ENCODE peak calls at places on chromosomes 1 and 21, in six cellular contexts. U, J, E, Q, X and P are unnamed samples.

GRCh38 chr1:53340660-53341520 is 13.0 kb upstream of the LRP8 start:
- DNase-seq in U (no peak), J (no peak), E (no peak), Q (no peak), X (no peak), P (no peak)

GRCh38 chr1:95034506-95034905 is 38.2 kb downstream of the ALG14 start:
- DNase-seq in U (no peak), J (no peak), E (no peak), Q (no peak), X (no peak), P (no peak)

GRCh38 chr1:67463298-67463960 is 33.2 kb upstream of the SERBP1 start:
- DNase-seq in U (peak), J (no peak), E (no peak), Q (peak), X (no peak), P (peak)

GRCh38 chr1:154837679-154838171 is 32.4 kb downstream of the KCNN3 start:
- DNase-seq in U (no peak), J (no peak), E (peak), Q (no peak), X (no peak), P (no peak)

GRCh38 chr1:225651872-225652725 is 824 bp downstream of the ENAH start:
- DNase-seq in U (peak), J (peak), E (no peak), Q (no peak), X (peak), P (peak)

GRCh38 chr1:244322791-244323521 is 128.8 kb downstream of the ADSS2 start:
- DNase-seq in U (peak), J (peak), E (peak), Q (peak), X (peak), P (peak)

GRCh38 chr1:60984066-60984799 is 98.1 kb upstream of the NFIA start:
- DNase-seq in U (no peak), J (no peak), E (no peak), Q (peak), X (peak), P (peak)

GRCh38 chr1:185699874-185700273 is 34.3 kb upstream of the HMCN1 start:
- DNase-seq in U (peak), J (no peak), E (no peak), Q (no peak), X (no peak), P (no peak)

GRCh38 chr1:50266509-50266908 is 156.7 kb downstream of the DMRTA2 start:
- DNase-seq in U (no peak), J (no peak), E (no peak), Q (no peak), X (no peak), P (peak)

GRCh38 chr1:65045022-65045786 is 78.9 kb upstream of the JAK1 start:
- DNase-seq in U (no peak), J (no peak), E (no peak), Q (no peak), X (no peak), P (no peak)

GRCh38 chr21:25964009-25964408 is 206.6 kb downstream of the APP start:
- DNase-seq in U (no peak), J (no peak), E (no peak), Q (no peak), X (peak), P (peak)

GRCh38 chr1:64693406-64693805 is 51.5 kb upstream of the RAVER2 start:
- DNase-seq in U (no peak), J (no peak), E (no peak), Q (no peak), X (no peak), P (no peak)

GRCh38 chr1:234310460-234310817 is 62.8 kb upstream of the COA6 start:
- DNase-seq in U (no peak), J (no peak), E (no peak), Q (no peak), X (no peak), P (no peak)

GRCh38 chr1:234311414-234311813 is 61.8 kb upstream of the COA6 start:
- DNase-seq in U (no peak), J (no peak), E (no peak), Q (no peak), X (no peak), P (no peak)

GRCh38 chr1:234313171-234313570 is 60.1 kb upstream of the COA6 start:
- DNase-seq in U (no peak), J (no peak), E (no peak), Q (no peak), X (no peak), P (no peak)

GRCh38 chr1:234309243-234309597 is 64.0 kb upstream of the COA6 start:
- DNase-seq in U (no peak), J (no peak), E (no peak), Q (no peak), X (no peak), P (no peak)

GRCh38 chr1:234309598-234310459 is 63.4 kb upstream of the COA6 start:
- DNase-seq in U (peak), J (peak), E (peak), Q (peak), X (peak), P (peak)
- TF ChIP-seq CTCF in U (peak), J (peak), E (peak), Q (peak), X (peak), P (peak)

DNA sequence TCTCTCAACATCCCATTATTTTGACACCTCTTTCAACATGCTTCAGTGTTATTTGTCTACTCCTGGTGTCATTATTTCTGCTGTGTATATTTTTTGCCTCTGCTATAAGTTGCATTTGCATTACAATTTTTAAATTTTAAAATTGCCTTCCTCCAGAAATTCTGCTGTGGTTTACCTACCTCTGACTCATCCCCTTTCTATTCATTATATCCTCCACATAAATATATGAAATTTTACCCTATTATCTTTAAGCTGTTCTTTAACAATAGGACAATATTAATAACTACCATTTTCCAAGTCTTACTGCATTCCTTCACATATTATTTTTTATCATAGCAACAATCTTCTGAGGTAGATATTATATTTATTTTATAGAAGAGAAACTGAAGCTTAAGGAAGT is 178.1 kb upstream of the NRIP1 start:
- DNase-seq in U (no peak), J (no peak), E (no peak), Q (no peak), X (peak), P (no peak)
- H3K4me3 ChIP-seq in U (no peak), J (no peak), E (no peak), Q (no peak), X (no peak), P (no peak)

DNA sequence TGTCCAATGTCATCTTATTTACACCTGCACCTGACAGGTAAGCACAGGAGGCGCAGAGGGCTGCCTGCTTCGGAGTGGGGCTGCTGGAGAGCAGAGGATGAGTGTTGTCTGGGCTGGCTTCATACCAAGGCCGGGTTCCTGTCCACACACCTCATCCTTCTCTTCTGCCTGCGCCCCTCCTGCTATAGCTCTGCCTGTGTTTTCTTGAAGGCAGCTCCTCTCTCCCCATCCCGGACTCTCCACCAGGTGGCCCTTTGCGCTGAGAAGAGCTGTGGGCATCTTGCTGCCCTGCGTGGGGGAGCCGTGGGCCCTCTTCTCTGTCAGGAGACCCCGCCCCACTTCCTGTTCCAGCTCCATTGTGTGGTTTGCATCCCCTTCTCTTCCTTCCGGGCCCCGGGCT is 35.0 kb downstream of the ARHGEF10L start:
- DNase-seq in U (peak), J (no peak), E (no peak), Q (no peak), X (no peak), P (no peak)
- TF ChIP-seq CTCF in U (peak), J (no peak), E (no peak), Q (peak), X (peak), P (peak)

DNA sequence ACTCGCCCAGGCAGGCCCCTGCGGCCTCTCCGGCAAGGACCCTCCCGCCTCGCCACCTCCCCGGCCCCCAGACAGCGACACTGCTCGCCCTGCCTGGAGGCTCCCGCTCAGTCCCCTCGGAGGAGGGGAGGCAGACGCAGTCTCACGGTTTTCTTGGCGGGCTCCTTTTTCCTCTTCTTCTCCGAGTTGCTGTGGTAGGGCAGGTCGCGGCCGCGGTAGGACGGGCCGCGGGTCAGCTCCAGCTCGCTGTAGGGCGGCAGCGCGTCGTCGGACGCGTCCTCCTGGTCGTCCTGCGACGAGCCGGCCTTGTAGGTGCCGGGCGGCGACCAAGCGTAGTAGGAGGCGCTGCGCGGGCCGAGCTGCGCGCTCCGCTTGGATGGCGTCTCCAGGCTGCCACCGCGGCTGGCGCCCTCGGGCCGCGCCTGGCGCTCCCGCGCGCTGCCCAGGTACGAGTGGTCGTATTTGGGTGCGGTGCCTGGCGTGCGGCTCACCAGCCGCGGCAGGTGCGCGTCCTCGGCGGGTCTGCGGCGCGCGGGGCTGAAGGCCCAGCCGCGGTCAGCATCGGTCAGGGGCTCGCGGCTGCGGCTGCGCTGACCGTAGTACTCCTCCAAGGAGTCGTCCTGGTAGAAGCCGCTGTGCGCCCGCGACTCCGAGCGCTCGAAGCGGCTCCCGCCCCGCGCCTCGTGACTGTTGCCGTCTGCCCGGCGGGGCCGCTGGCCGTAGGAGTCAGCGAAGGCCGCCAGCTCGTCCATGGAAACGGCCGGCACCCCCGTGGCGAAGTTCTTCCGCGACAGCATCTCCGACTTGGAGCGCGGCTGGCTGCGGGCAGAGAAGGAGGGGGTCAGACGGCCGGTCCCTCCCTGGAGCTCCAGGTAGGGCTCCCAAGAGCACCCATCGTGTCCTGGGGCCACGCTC is 44.8 kb upstream of the TADA1 start:
- DNase-seq in U (peak), J (peak), E (no peak), Q (no peak), X (no peak), P (peak)
- H3K4me3 ChIP-seq in U (peak), J (peak), E (no peak), Q (peak), X (no peak), P (peak)

GRCh38 chr1:58391056-58391455 is 155.5 kb downstream of the OMA1 start:
- DNase-seq in U (no peak), J (no peak), E (no peak), Q (no peak), X (no peak), P (no peak)
- TF ChIP-seq CTCF in U (no peak), J (no peak), E (no peak), Q (no peak), X (no peak), P (no peak)

GRCh38 chr1:6638226-6638625 is 13.6 kb downstream of the THAP3 start:
- DNase-seq in U (no peak), J (no peak), E (no peak), Q (no peak), X (no peak), P (peak)
- H3K4me3 ChIP-seq in U (no peak), J (no peak), E (no peak), Q (no peak), X (no peak), P (no peak)

DNA sequence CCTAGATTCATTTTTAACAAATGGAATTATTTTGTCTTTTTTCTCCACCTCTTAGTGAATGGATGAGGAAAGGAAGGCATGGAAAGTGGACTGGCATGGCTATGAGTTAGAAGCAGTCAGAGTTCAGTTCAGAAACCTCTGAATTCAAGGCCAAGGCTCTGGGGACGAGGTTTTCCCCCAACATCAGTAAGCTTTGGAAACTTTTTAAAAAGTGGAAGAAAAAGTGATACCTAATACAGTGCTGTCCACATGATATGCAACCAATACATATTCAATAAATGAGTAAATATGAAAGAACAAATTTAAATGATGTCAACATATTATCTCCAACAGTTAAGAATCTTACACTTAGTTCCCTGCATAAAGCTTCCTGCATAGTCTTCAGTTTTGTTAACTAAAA is 204.7 kb downstream of the HLX start:
- DNase-seq in U (no peak), J (no peak), E (no peak), Q (no peak), X (no peak), P (no peak)
- TF ChIP-seq CTCF in U (no peak), J (no peak), E (no peak), Q (no peak), X (no peak), P (no peak)